ENCODE peak calls at places on chromosomes 3 and 15, in ten cellular contexts. S, Z, Q, A, T, U, P, E, V and K are unnamed samples.

GRCh38 chr15:40155270-40155910 is 5.5 kb upstream of the BUB1B start:
- DNase-seq in S (no peak), Z (no peak), Q (peak), A (no peak), T (no peak), U (no peak), P (no peak), E (no peak), V (no peak), K (no peak)

GRCh38 chr15:92118162-92118935 is 264.8 kb downstream of the SLCO3A1 start:
- DNase-seq in S (no peak), Z (no peak), Q (no peak), A (no peak), T (no peak), U (peak), P (no peak), E (no peak), V (no peak), K (no peak)

GRCh38 chr3:2540115-2540514 is 441.4 kb downstream of the CNTN4 start:
- DNase-seq in S (no peak), Z (no peak), Q (no peak), A (no peak), T (no peak), U (no peak), P (no peak), E (no peak), V (no peak), K (no peak)

GRCh38 chr15:56733131-56734012 is at the start of gene ZNF280D:
- DNase-seq in S (peak), Z (peak), Q (peak), A (peak), T (peak), U (peak), P (peak), E (peak), V (peak), K (peak)

GRCh38 chr3:27670619-27671018 is 51.5 kb downstream of the EOMES start:
- DNase-seq in S (no peak), Z (no peak), Q (no peak), A (no peak), T (no peak), U (no peak), P (no peak), E (no peak), V (no peak), K (no peak)

GRCh38 chr3:132535575-132536441 is 61.3 kb upstream of the ACKR4 start:
- DNase-seq in S (peak), Z (peak), Q (no peak), A (peak), T (peak), U (peak), P (peak), E (peak), V (peak), K (no peak)

GRCh38 chr3:132570011-132570410 is 27.1 kb upstream of the ACKR4 start:
- DNase-seq in S (no peak), Z (no peak), Q (no peak), A (no peak), T (no peak), U (no peak), P (no peak), E (no peak), V (no peak), K (no peak)

GRCh38 chr15:61794276-61794675 is 266.0 kb downstream of the VPS13C start:
- DNase-seq in S (no peak), Z (no peak), Q (no peak), A (no peak), T (peak), U (no peak), P (no peak), E (no peak), V (no peak), K (no peak)

GRCh38 chr3:25441234-25441856 is 13.3 kb downstream of the RARB start:
- DNase-seq in S (no peak), Z (peak), Q (no peak), A (peak), T (no peak), U (no peak), P (no peak), E (no peak), V (no peak), K (no peak)

GRCh38 chr3:138173769-138174420 is 826 bp downstream of the DBR1 start:
- DNase-seq in S (no peak), Z (no peak), Q (no peak), A (no peak), T (peak), U (no peak), P (no peak), E (no peak), V (no peak), K (no peak)

GRCh38 chr3:150603888-150604319 is 783 bp downstream of the SELENOT start:
- DNase-seq in S (no peak), Z (no peak), Q (no peak), A (no peak), T (no peak), U (no peak), P (no peak), E (no peak), V (peak), K (no peak)

GRCh38 chr3:197151562-197151961 is 121.9 kb upstream of the MELTF start:
- DNase-seq in S (peak), Z (no peak), Q (no peak), A (no peak), T (peak), U (peak), P (no peak), E (no peak), V (no peak), K (no peak)

GRCh38 chr3:125057186-125057850 is 1.5 kb upstream of the HEG1 start:
- DNase-seq in S (no peak), Z (no peak), Q (no peak), A (no peak), T (peak), U (peak), P (no peak), E (no peak), V (no peak), K (no peak)

GRCh38 chr15:64845183-64845611 is 3.5 kb downstream of the PLEKHO2 start:
- DNase-seq in S (peak), Z (no peak), Q (peak), A (no peak), T (no peak), U (no peak), P (no peak), E (no peak), V (peak), K (no peak)

GRCh38 chr3:20405731-20406130 is 219.7 kb upstream of the SGO1 start:
- DNase-seq in S (no peak), Z (no peak), Q (no peak), A (no peak), T (peak), U (peak), P (no peak), E (no peak), V (no peak), K (no peak)

GRCh38 chr3:144369151-144369879 is 397.7 kb downstream of the DIPK2A start:
- DNase-seq in S (no peak), Z (no peak), Q (no peak), A (no peak), T (peak), U (no peak), P (no peak), E (no peak), V (no peak), K (no peak)

GRCh38 chr15:90087454-90088154 is 14.7 kb downstream of the IDH2 start:
- DNase-seq in S (no peak), Z (no peak), Q (peak), A (peak), T (peak), U (peak), P (no peak), E (no peak), V (peak), K (no peak)

GRCh38 chr15:55960946-55961345 is 32.5 kb downstream of the NEDD4 start:
- DNase-seq in S (no peak), Z (no peak), Q (no peak), A (no peak), T (no peak), U (no peak), P (no peak), E (no peak), V (no peak), K (no peak)

GRCh38 chr3:155241559-155241958 is 51.9 kb downstream of the STRIT1 start:
- DNase-seq in S (no peak), Z (no peak), Q (no peak), A (no peak), T (peak), U (peak), P (no peak), E (no peak), V (no peak), K (no peak)

GRCh38 chr15:88465633-88466219 is 1.5 kb downstream of the MRPL46 start:
- DNase-seq in S (no peak), Z (no peak), Q (no peak), A (no peak), T (peak), U (peak), P (no peak), E (no peak), V (no peak), K (no peak)

GRCh38 chr3:54986294-54986693 is 58.4 kb upstream of the LRTM1 start:
- DNase-seq in S (no peak), Z (no peak), Q (no peak), A (no peak), T (no peak), U (no peak), P (no peak), E (no peak), V (no peak), K (no peak)

GRCh38 chr3:27166888-27167287 is 202.3 kb downstream of the NEK10 start:
- DNase-seq in S (no peak), Z (no peak), Q (no peak), A (no peak), T (peak), U (peak), P (no peak), E (no peak), V (no peak), K (no peak)